ENCODE peak calls at places on chromosomes 6 and 20, in seven cellular contexts. P is adrenal gland, Z is A549, X is IMR-90, O is ovary, J is H1, N is body of pancreas. B is an unnamed sample.

GRCh38 chr20:13302647-13303425 is 81.8 kb downstream of the ISM1 start:
- DNase-seq in P (peak), N (peak), X (no peak), J (no peak), Z (peak), O (no peak), B (no peak)

GRCh38 chr6:7207688-7208087 is 99.9 kb downstream of the RREB1 start:
- DNase-seq in X (no peak), O (no peak), J (no peak), P (no peak), N (no peak), Z (no peak), B (no peak)

GRCh38 chr6:7542878-7543394 is 1.5 kb downstream of the DSP start:
- DNase-seq in Z (peak), N (peak), O (peak), X (peak), J (peak), P (peak), B (peak)

GRCh38 chr6:127606131-127606562 is 29.2 kb downstream of the C6orf58 start:
- DNase-seq in P (no peak), Z (peak), X (peak), J (no peak), O (peak), N (no peak), B (no peak)

GRCh38 chr6:91824346-91824745 is 1237.5 kb upstream of the MAP3K7 start:
- DNase-seq in Z (no peak), P (no peak), N (no peak), O (no peak), X (no peak), J (no peak), B (no peak)

GRCh38 chr6:121597654-121598053 is 162.2 kb downstream of the GJA1 start:
- DNase-seq in X (peak), J (no peak), Z (no peak), P (no peak), O (no peak), N (no peak), B (no peak)

GRCh38 chr20:39829713-39830112 is 859.3 kb downstream of the MAFB start:
- DNase-seq in Z (no peak), P (no peak), O (no peak), J (no peak), N (no peak), X (no peak), B (no peak)

GRCh38 chr6:145929037-145929633 is 35.0 kb downstream of the SHPRH start:
- DNase-seq in P (no peak), J (no peak), Z (peak), N (no peak), O (no peak), X (peak), B (no peak)

GRCh38 chr6:33126101-33126714 is 50.4 kb downstream of the HLA-DPB1 start:
- DNase-seq in J (no peak), X (peak), N (peak), Z (peak), P (peak), O (peak), B (peak)

GRCh38 chr20:50919567-50919966 is 11.7 kb downstream of the ADNP start:
- DNase-seq in Z (peak), J (no peak), O (peak), X (peak), N (peak), P (peak), B (peak)

GRCh38 chr20:52313335-52313963 is 121.9 kb upstream of the ZFP64 start:
- DNase-seq in O (peak), P (peak), X (peak), N (peak), J (no peak), Z (peak), B (no peak)

DNA sequence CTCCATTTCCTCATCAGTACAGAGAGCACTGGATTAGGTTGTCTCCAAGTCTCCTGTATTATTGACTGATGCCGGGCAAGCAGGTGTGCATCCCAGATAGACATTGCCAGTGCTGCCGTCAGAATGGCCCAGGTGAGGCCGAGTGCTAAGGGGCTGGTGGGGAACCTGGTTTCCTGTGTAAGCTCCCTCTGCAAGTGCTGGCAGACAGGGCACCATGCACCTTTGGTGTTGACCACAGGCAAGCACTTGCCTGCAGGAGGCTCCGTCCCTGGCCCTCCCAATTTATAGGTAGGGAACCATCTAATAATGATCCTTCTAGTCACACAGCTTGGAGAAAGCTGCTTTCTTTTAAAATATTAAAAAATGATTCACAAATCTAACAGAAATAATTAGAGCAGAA is 747 bp downstream of the GABRR1 start:
- DNase-seq in P (no peak), J (no peak), X (no peak), N (no peak), O (no peak), Z (no peak), B (no peak)
- TF ChIP-seq CTCF in P (no peak), J (peak), X (no peak), N (no peak), O (no peak), Z (no peak), B (no peak)

DNA sequence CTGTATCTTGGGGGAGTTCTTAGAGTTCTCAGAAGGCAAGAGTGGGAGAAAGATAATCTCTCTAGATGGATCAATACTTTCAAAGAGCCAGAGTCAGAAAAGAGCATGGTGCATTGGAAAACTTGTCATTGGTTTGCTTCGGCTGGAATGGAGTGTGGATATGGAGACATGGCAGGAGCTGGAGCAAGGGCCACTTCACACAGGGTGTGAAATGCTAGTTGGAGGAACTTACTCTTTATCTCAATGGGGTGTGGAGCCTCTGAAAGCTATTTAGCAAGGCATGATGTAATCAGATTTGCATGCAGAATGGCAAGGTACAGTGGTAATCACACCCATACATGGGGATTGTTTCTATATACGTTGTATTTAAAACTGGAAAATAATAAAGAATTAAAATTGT is 31.5 kb upstream of the PAQR8 start:
- DNase-seq in N (no peak), Z (no peak), J (no peak), O (no peak), P (no peak), X (no peak), B (peak)
- TF ChIP-seq POLR2A in N (no peak), Z (no peak), J (no peak), O (no peak), P (no peak), X (no peak), B (no peak)

GRCh38 chr6:167739721-167740475 is 86.8 kb upstream of the AFDN start:
- DNase-seq in Z (no peak), J (no peak), N (no peak), O (no peak), P (no peak), X (no peak), B (peak)
- TF ChIP-seq CTCF in Z (no peak), J (no peak), N (no peak), O (no peak), P (no peak), X (no peak), B (no peak)

GRCh38 chr20:38473353-38473795 is 731 bp downstream of the RALGAPB start:
- DNase-seq in O (no peak), J (no peak), Z (peak), N (peak), X (no peak), P (peak), B (peak)

GRCh38 chr20:38471987-38472512 is 593 bp upstream of the RALGAPB start:
- DNase-seq in P (no peak), O (no peak), Z (no peak), X (no peak), N (no peak), J (no peak), B (no peak)

GRCh38 chr20:38471245-38471644 is 1.4 kb upstream of the RALGAPB start:
- DNase-seq in Z (no peak), J (no peak), O (no peak), N (no peak), X (no peak), P (no peak), B (no peak)

GRCh38 chr20:38477747-38478146 is 5.1 kb downstream of the RALGAPB start:
- DNase-seq in O (no peak), J (no peak), N (no peak), Z (no peak), P (no peak), X (no peak), B (no peak)

DNA sequence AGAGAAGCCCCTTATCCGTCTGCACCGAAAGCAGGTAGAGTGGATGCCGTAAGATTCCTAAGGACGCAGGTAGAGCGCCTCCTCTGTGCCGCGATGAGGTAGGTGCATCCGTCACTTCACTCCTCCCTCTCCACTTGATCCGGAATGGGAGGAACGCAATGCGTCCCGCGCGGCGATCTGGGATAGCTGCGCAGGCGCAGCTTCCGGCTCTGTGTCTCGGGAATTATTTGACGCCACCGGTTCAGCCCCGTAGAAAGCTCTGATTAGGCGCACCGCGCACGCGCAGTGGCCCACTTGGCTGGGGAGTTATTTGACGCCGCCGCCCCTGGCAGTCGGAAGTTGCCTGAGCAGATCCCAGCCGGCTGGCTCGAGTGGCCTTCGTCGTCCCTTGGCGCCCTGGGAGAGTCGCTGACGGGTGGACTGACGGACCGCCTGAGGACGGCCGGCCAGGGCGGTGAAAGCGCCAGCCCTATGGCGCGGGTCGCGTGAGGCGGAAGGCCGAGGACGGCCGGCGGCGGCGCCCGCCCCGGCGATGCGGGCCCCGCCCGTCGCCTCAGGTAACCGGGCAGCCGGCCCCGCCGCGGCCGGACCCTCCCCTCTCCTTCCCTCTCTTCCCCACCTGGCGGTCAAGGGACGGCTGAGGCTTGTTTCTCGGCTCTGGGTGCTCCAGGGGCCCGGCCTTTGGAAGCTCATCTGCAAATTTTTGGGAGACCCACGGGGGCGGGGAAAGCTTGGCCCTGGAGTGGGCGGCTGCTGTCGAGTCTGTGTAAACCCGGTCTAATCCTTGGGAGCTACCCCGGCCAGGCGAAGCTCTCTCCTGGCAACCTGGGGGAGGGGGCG is at the start of gene RALGAPB:
- DNase-seq in O (peak), X (peak), N (peak), P (peak), Z (peak), J (peak), B (peak)
- TF ChIP-seq POLR2A in O (peak), X (peak), N (peak), P (peak), Z (peak), J (peak), B (no peak)

DNA sequence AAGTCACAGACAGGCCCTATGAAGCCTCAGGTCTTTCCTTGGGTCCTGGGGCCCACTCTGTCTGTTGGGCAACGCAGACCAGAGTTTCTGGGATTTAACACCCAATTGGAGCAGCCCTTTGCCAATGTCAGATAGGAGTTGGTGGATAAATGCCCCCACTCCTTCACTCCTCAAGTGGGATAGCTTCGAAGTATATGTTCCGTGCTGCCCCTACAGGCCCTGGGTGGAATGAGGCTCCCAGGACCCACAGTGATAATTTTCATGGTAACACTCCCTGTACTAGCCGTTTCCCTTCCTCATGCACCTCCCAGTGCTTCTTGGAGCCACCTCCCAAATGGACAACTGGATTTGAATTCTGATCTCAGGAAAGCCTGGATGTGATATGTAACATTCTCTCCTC is 145.4 kb downstream of the FOXA2 start:
- DNase-seq in J (no peak), Z (peak), N (no peak), X (no peak), P (no peak), O (no peak), B (no peak)
- TF ChIP-seq CTCF in J (peak), Z (no peak), N (no peak), X (no peak), P (no peak), O (no peak), B (no peak)

DNA sequence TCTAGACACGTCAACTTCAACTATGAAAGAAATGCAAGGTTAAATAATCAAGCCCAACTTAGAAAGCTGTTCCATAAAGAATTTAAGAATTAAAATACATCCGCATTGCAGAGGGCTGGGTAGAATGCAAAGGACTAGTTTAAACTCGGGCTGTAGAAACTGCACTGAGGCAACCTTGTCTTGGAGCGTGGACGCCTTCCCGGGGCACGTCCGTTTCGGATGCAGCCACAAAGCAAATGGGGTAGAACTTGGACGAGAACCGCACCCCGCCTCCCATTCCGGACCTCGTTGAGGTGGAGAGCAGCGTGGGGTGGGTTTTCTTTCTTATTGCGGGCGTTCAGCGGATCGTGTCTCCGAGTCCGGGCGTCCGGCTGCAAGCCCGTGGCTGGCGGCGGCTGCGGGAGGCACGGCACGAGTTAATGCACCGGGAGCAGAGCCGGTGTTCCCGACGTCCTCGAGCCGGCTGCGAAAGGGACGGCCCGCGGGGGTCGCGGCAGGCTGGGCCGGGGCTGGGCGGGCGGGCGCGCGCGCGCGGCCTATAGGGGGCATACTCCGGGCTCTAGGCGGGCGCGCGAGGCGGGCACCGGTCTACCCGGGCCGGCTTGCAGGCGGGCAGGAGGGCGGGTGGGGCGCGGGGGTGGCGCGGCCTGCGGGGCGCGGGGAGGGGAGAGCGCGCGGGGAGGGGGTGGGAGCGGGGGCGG is 2.0 kb downstream of the JARID2 start:
- DNase-seq in N (peak), J (no peak), Z (peak), X (peak), O (peak), P (peak), B (peak)
- TF ChIP-seq POLR2A in N (peak), J (no peak), Z (peak), X (peak), O (peak), P (no peak), B (no peak)

DNA sequence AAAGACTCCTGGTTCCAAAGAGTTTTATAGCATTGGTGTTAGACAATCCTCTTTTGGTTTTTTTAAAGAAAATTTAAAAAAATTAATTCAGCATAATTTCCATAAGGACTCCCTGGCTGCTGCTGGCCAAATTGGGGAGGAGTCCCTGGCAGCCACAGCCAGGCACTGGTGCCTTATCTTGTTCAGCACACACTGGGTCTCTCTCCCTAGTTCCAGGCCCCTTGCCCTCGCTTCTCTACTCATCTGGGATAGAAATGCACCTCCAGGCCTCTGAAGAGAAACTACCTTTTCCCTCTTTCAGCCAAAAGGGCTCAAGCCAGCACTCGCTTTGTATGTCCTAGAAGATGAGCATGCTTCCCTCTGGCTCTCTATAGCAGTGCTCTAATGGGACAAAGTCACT is 13.4 kb upstream of the MAPK13 start:
- DNase-seq in J (no peak), Z (no peak), P (no peak), O (no peak), X (no peak), N (no peak), B (no peak)
- TF ChIP-seq CTCF in J (no peak), Z (no peak), P (no peak), O (no peak), X (no peak), N (no peak), B (no peak)

GRCh38 chr20:37267684-37268313 is 6.2 kb upstream of the GHRH start:
- DNase-seq in P (no peak), J (no peak), N (no peak), Z (no peak), X (no peak), O (no peak), B (no peak)

GRCh38 chr20:37266940-37267683 is 5.5 kb upstream of the GHRH start:
- DNase-seq in J (no peak), O (no peak), Z (no peak), X (no peak), P (no peak), N (no peak), B (no peak)

GRCh38 chr20:37273988-37274387 is 12.4 kb upstream of the GHRH start:
- DNase-seq in N (no peak), O (no peak), X (no peak), Z (no peak), J (no peak), P (no peak), B (no peak)

GRCh38 chr20:37271421-37271768 is 9.8 kb upstream of the GHRH start:
- DNase-seq in N (no peak), P (no peak), Z (no peak), O (no peak), J (no peak), X (no peak), B (no peak)

DNA sequence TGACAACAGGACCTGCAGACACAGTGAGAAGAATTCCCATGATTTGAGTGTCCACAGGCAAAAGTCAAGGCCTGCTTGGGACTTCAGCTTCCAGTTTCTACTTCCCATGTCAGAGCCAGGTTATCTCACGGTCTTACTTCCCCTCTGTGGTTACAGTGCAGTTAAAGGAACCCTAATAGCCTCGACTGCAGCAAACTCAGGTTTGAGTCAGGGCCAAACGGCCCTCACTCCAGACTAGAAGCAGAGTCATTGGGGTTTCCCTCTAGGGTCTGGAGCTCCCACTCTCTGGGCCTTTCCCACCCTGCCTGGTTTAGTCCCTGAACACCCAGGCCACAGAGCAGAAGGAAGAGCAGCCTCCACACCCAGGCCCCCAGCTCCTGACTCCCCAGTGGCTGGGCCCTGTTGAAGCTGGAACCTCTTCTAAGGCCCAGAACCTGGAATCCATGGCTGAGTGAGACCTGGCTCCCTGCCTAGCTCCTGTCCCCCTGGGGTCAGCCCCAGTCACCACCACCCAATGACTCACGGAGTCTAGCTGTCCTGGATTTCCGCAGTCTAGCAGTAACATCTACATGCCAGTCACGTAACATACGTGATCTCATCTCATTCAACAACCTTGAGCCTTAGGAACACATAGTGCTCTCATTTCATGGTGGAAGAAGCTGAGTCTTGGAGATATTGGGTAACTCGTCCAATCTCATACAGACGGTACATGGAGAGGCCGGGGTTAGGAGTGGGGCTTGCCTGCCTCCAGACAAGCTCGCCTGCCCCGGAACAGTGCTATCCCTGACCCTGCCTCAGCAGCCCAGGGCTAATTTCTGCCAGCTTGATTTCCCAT is 9.2 kb upstream of the GHRH start:
- DNase-seq in X (peak), O (no peak), J (no peak), Z (no peak), P (no peak), N (no peak), B (no peak)
- TF ChIP-seq POLR2A in X (no peak), O (no peak), J (no peak), Z (no peak), P (no peak), N (no peak), B (no peak)

DNA sequence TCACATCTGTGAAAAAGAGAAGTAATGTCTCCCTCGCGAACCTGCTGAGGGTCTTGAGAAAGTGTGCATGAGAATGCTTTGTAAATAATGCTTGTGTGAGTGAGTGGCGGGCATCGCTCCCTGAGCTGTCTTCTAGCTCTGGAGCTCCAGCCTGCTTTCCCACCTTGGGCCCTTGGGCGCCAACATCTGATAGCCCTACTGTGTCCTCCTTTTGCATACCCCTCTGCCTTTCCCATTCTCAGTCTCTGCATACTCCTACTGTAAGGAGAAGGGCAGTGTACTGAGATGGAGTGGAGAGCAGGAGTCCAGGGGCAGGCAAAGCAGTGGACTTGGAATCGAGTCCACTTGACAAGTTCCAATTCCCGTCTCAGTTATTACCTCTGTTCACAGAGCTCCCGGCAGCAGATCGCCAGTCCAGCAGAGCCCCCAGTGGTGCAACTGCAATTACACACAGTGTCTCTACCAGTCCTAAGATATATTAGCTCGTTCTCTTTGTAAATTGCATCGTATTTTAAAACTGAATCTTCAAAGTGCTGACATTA is 855 bp upstream of the NCR2 start:
- DNase-seq in Z (no peak), O (no peak), P (no peak), N (no peak), J (no peak), X (no peak), B (no peak)
- TF ChIP-seq CTCF in Z (no peak), O (no peak), P (no peak), N (no peak), J (peak), X (peak), B (no peak)

GRCh38 chr20:62749851-62750445 is 41.3 kb downstream of the NTSR1 start:
- DNase-seq in J (no peak), P (no peak), N (no peak), O (no peak), Z (no peak), X (no peak), B (no peak)
- TF ChIP-seq POLR2A in J (no peak), P (no peak), N (no peak), O (no peak), Z (no peak), X (no peak), B (no peak)